ENCODE peak calls at places on chromosomes 7 and 10, in four cellular contexts. One of them, this sample, is unnamed.
A peak's percentile ranks its signal among the peaks of the same experiment; 100 is the strongest.

GRCh38 chr10:126904807-126905686 is at the start of gene DOCK1:
- DNase-seq in K562: no peak
- DNase-seq in GM12878: no peak
- DNase-seq in HepG2: peak; percentile 37
- DNase-seq in this sample: peak; percentile 86

GRCh38 chr10:75431180-75432111 is at the start of gene LRMDA:
- DNase-seq in HepG2: peak; percentile 83
- DNase-seq in K562: no peak
- DNase-seq in GM12878: no peak
- DNase-seq in this sample: no peak

GRCh38 chr10:133460208-133460769 is 6.5 kb downstream of the SCART1 start:
- DNase-seq in GM12878: no peak
- DNase-seq in HepG2: no peak
- DNase-seq in K562: no peak
- DNase-seq in this sample: no peak

GRCh38 chr10:43202224-43202656 is 64.0 kb downstream of the CSGALNACT2 start:
- DNase-seq in GM12878: no peak
- DNase-seq in K562: peak; percentile 80
- DNase-seq in HepG2: no peak
- DNase-seq in this sample: no peak

GRCh38 chr7:158828343-158829020 is 827 bp downstream of the ESYT2 start:
- DNase-seq in HepG2: no peak
- DNase-seq in K562: peak; percentile 73
- DNase-seq in GM12878: no peak
- DNase-seq in this sample: peak; percentile 59

GRCh38 chr10:29702288-29703164 is 67.8 kb upstream of the SVIL start:
- DNase-seq in K562: no peak
- DNase-seq in HepG2: peak; percentile 21
- DNase-seq in GM12878: no peak
- DNase-seq in this sample: no peak

GRCh38 chr7:155066417-155066950 is 3.6 kb upstream of the HTR5A start:
- DNase-seq in HepG2: no peak
- DNase-seq in GM12878: no peak
- DNase-seq in K562: no peak
- DNase-seq in this sample: no peak

GRCh38 chr10:119408072-119408471 is 134.4 kb downstream of the RGS10 start:
- DNase-seq in HepG2: peak; percentile 64
- DNase-seq in GM12878: no peak
- DNase-seq in K562: no peak
- DNase-seq in this sample: no peak

GRCh38 chr10:81953420-81953819 is 78.4 kb downstream of the NRG3 start:
- DNase-seq in HepG2: no peak
- DNase-seq in GM12878: no peak
- DNase-seq in K562: no peak
- DNase-seq in this sample: no peak

GRCh38 chr10:14750900-14751575 is 23.7 kb downstream of the FAM107B start:
- DNase-seq in HepG2: no peak
- DNase-seq in GM12878: no peak
- DNase-seq in K562: no peak
- DNase-seq in this sample: no peak

GRCh38 chr7:90675982-90676381 is 79.9 kb downstream of the CDK14 start:
- DNase-seq in GM12878: no peak
- DNase-seq in HepG2: no peak
- DNase-seq in K562: no peak
- DNase-seq in this sample: no peak

GRCh38 chr10:4686644-4686996 is 139.4 kb upstream of the AKR1E2 start:
- DNase-seq in HepG2: peak; percentile 39
- DNase-seq in K562: no peak
- DNase-seq in GM12878: no peak
- DNase-seq in this sample: no peak

GRCh38 chr10:61000769-61001730 is 57.1 kb upstream of the RHOBTB1 start:
- DNase-seq in HepG2: peak; percentile 71
- DNase-seq in K562: peak; percentile 88
- DNase-seq in GM12878: no peak
- DNase-seq in this sample: peak; percentile 78

GRCh38 chr10:37860494-37861190 is 3.2 kb upstream of the ZNF248 start:
- DNase-seq in HepG2: peak; percentile 27
- DNase-seq in GM12878: no peak
- DNase-seq in K562: no peak
- DNase-seq in this sample: no peak

GRCh38 chr7:102272075-102272916 is 14.4 kb upstream of the SH2B2 start:
- DNase-seq in K562: peak; percentile 86
- DNase-seq in HepG2: peak; percentile 65
- DNase-seq in GM12878: no peak
- DNase-seq in this sample: peak; percentile 85

GRCh38 chr7:99102809-99103690 is 40.9 kb downstream of the SMURF1 start:
- DNase-seq in K562: no peak
- DNase-seq in GM12878: no peak
- DNase-seq in HepG2: no peak
- DNase-seq in this sample: no peak

GRCh38 chr10:21535494-21535818 is 1.4 kb downstream of the MLLT10 start:
- DNase-seq in HepG2: no peak
- DNase-seq in K562: no peak
- DNase-seq in GM12878: no peak
- DNase-seq in this sample: no peak

GRCh38 chr7:128055668-128056067 is 24.4 kb upstream of the LRRC4 start:
- DNase-seq in GM12878: no peak
- DNase-seq in K562: no peak
- DNase-seq in HepG2: no peak
- DNase-seq in this sample: no peak

GRCh38 chr10:132971448-132972148 is 29.2 kb upstream of the CFAP46 start:
- DNase-seq in HepG2: no peak
- DNase-seq in GM12878: no peak
- DNase-seq in K562: no peak
- DNase-seq in this sample: no peak

GRCh38 chr7:115097175-115097671 is 175.3 kb downstream of the MDFIC start:
- DNase-seq in HepG2: peak; percentile 15
- DNase-seq in K562: no peak
- DNase-seq in GM12878: no peak
- DNase-seq in this sample: no peak

GRCh38 chr7:1015631-1016121 is 28.7 kb upstream of the GPR146 start:
- DNase-seq in K562: no peak
- DNase-seq in GM12878: no peak
- DNase-seq in HepG2: peak; percentile 80
- DNase-seq in this sample: no peak

GRCh38 chr10:84054743-84055142 is 84.6 kb upstream of the GHITM start:
- DNase-seq in HepG2: no peak
- DNase-seq in GM12878: no peak
- DNase-seq in K562: no peak
- DNase-seq in this sample: no peak

GRCh38 chr7:919924-920341 is 34.5 kb downstream of the ADAP1 start:
- DNase-seq in K562: no peak
- DNase-seq in GM12878: no peak
- DNase-seq in HepG2: no peak
- DNase-seq in this sample: no peak

GRCh38 chr10:101351477-101351876 is 2.5 kb upstream of the BTRC start:
- DNase-seq in HepG2: no peak
- DNase-seq in GM12878: no peak
- DNase-seq in K562: no peak
- DNase-seq in this sample: no peak

GRCh38 chr7:2445047-2445446 is 31.2 kb downstream of the GRIFIN start:
- DNase-seq in HepG2: no peak
- DNase-seq in K562: no peak
- DNase-seq in GM12878: no peak
- DNase-seq in this sample: no peak

GRCh38 chr10:17802350-17802749 is 6.8 kb upstream of the MRC1 start:
- DNase-seq in GM12878: no peak
- DNase-seq in K562: no peak
- DNase-seq in HepG2: no peak
- DNase-seq in this sample: no peak

GRCh38 chr7:35255417-35255798 is 1.5 kb upstream of the TBX20 start:
- DNase-seq in GM12878: no peak
- DNase-seq in K562: no peak
- DNase-seq in HepG2: no peak
- DNase-seq in this sample: no peak

GRCh38 chr10:57018452-57018851 is 657.4 kb upstream of the ZWINT start:
- DNase-seq in HepG2: no peak
- DNase-seq in K562: no peak
- DNase-seq in GM12878: no peak
- DNase-seq in this sample: no peak

DNA sequence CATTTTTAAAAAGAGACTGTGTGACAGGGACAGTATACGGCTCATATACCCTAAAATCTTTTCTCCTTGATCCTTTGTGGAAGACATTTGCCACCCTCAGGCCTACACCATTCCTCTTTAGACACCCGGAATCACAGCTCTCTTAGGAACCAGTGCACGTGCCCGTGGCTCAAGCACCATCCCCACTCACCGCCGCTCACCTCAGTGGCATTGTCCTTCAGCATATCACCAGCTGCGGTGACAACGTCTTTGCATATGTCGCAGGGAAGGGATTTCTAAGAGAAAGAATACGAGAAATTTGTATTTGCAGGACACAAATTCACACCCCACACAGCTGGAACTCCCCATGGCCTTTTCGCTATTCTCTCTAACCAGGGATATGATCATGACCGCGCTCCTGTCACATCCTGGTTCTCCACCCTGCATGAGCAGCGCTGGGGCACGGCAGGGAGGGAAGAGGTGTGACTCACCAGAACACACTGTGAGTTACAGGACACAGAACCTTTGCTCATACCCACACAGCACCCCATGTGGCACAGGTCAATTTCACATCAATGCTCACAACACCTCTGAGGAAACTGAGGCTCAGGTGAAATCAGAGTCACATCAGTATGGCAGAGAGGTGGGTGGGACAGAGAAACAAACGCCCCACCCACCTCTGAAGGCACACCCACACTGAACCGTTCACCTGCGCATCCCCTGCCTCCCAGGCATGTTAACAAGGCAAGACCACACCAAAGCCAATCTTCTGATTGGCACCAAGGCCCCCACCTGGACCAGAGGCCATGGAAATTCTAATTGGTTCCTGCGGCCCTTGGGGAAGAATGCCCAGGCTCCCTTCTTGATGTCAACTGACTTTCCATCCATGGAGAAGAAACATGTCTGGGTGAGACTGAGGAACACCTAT is 19.2 kb downstream of the PSAP start:
- DNase-seq in HepG2: no peak
- DNase-seq in K562: no peak
- DNase-seq in GM12878: no peak
- DNase-seq in this sample: no peak
- TF ChIP-seq TARDBP in HepG2: no peak
- TF ChIP-seq TARDBP in K562: no peak
- TF ChIP-seq TARDBP in GM12878: no peak
- TF ChIP-seq TARDBP in this sample: no peak

GRCh38 chr10:125121003-125121402 is 39.4 kb downstream of the CTBP2 start:
- DNase-seq in K562: no peak
- DNase-seq in HepG2: no peak
- DNase-seq in GM12878: no peak
- DNase-seq in this sample: no peak

GRCh38 chr10:125124907-125125306 is 35.5 kb downstream of the CTBP2 start:
- DNase-seq in K562: no peak
- DNase-seq in HepG2: no peak
- DNase-seq in GM12878: no peak
- DNase-seq in this sample: no peak

GRCh38 chr10:125124114-125124486 is 36.3 kb downstream of the CTBP2 start:
- DNase-seq in HepG2: no peak
- DNase-seq in GM12878: no peak
- DNase-seq in K562: no peak
- DNase-seq in this sample: no peak

GRCh38 chr10:125122566-125122965 is 37.8 kb downstream of the CTBP2 start:
- DNase-seq in K562: no peak
- DNase-seq in GM12878: no peak
- DNase-seq in HepG2: no peak
- DNase-seq in this sample: no peak

DNA sequence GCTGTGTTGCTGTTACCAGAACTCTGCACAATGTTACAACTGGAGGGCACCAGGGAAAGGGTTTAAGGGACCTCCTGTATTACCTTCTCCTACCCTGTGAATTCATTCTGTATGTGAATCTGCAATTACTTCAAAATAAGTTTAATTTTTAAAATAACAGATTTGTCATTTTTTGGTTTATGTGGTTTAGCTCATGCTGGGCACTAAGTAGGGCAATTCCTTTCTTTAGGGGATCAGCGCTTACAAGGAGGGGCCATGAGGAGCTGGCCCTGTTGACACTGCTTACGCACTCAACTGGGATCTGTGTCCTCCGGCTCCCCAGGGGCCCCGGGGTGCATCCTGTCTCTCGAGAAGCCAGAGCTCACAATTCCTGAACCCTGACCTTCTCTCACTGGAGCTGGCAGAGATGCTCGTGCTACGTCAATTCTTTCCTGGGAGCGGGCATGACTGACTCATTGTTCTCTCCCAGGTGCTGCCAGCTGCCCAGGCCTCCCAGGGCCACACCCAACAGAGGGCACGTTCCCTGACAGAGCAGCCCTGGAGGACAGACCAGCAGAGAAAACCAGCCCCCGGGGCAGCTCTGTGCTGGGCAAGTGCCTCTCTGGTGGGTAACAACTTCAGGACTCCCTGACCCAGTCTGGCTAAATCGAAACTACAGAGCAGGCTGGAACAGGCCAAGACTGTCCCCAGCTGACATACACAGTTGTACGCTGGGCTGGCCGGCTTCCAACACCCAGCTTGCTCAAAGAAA is 36.8 kb downstream of the CTBP2 start:
- DNase-seq in GM12878: no peak
- DNase-seq in K562: no peak
- DNase-seq in HepG2: no peak
- DNase-seq in this sample: no peak
- TF ChIP-seq BHLHE40 in GM12878: no peak
- TF ChIP-seq BHLHE40 in K562: no peak
- TF ChIP-seq BHLHE40 in HepG2: no peak
- TF ChIP-seq BHLHE40 in this sample: no peak

GRCh38 chr10:85528318-85528652 is 838.3 kb downstream of the GRID1 start:
- DNase-seq in GM12878: no peak
- DNase-seq in HepG2: no peak
- DNase-seq in K562: no peak
- DNase-seq in this sample: no peak
- TF ChIP-seq TARDBP in GM12878: no peak
- TF ChIP-seq TARDBP in HepG2: no peak
- TF ChIP-seq TARDBP in K562: no peak
- TF ChIP-seq TARDBP in this sample: no peak

DNA sequence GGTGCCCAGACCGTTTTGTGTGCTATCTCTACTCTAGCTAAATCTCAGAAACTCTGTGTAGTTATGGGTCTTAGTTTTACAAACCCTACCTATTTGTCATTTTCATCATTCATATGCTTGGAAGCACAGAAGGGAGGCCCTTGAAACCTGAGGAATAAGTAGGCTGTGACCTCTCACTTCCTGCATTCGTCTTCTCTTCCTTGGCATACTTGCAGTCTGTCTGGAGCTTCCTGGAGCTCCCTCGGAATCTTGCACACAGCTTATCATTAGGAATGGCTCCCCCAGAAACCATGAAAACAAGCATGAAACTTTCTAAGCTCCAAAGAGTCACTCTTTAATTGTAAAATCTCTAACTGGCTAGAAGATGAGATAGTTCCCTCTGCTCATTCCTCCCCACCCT is 376.9 kb upstream of the MYO3A start:
- DNase-seq in HepG2: no peak
- DNase-seq in K562: no peak
- DNase-seq in GM12878: no peak
- DNase-seq in this sample: no peak
- TF ChIP-seq BHLHE40 in HepG2: no peak
- TF ChIP-seq BHLHE40 in K562: no peak
- TF ChIP-seq BHLHE40 in GM12878: no peak
- TF ChIP-seq BHLHE40 in this sample: no peak

This sample was measured in HEK293T.